ENCODE peak calls at places on chromosomes 3 and 15, in five cellular contexts. One of them, this sample, is unnamed.

GRCh38 chr3:51434746-51435323 is 43.8 kb downstream of the RBM15B start:
- DNase-seq in HepG2: peak
- DNase-seq in fibroblast of lung: peak
- DNase-seq in endothelial cell of umbilical vein: peak
- DNase-seq in K562: peak
- DNase-seq in this sample: peak

GRCh38 chr3:8457039-8457438 is 44.6 kb upstream of the LMCD1 start:
- DNase-seq in HepG2: no peak
- DNase-seq in fibroblast of lung: peak
- DNase-seq in endothelial cell of umbilical vein: no peak
- DNase-seq in K562: no peak
- DNase-seq in this sample: no peak

GRCh38 chr3:42340466-42340865 is 69.9 kb downstream of the LYZL4 start:
- DNase-seq in HepG2: no peak
- DNase-seq in fibroblast of lung: no peak
- DNase-seq in endothelial cell of umbilical vein: no peak
- DNase-seq in K562: no peak
- DNase-seq in this sample: no peak

GRCh38 chr15:81954158-81954783 is 91.5 kb downstream of the MEX3B start:
- DNase-seq in HepG2: no peak
- DNase-seq in fibroblast of lung: no peak
- DNase-seq in endothelial cell of umbilical vein: no peak
- DNase-seq in K562: no peak
- DNase-seq in this sample: no peak

GRCh38 chr3:149784064-149784704 is 8.2 kb downstream of the ANKUB1 start:
- DNase-seq in HepG2: no peak
- DNase-seq in fibroblast of lung: no peak
- DNase-seq in endothelial cell of umbilical vein: peak
- DNase-seq in K562: no peak
- DNase-seq in this sample: no peak

GRCh38 chr15:25439456-25439836 is 622 bp upstream of the UBE3A start:
- DNase-seq in HepG2: peak
- DNase-seq in fibroblast of lung: peak
- DNase-seq in endothelial cell of umbilical vein: no peak
- DNase-seq in K562: peak
- DNase-seq in this sample: peak

GRCh38 chr3:123939706-123940105 is 21.3 kb downstream of the CCDC14 start:
- DNase-seq in HepG2: no peak
- DNase-seq in fibroblast of lung: no peak
- DNase-seq in endothelial cell of umbilical vein: no peak
- DNase-seq in K562: no peak
- DNase-seq in this sample: no peak

GRCh38 chr3:97827741-97828471 is 6.1 kb downstream of the CRYBG3 start:
- DNase-seq in HepG2: no peak
- DNase-seq in fibroblast of lung: no peak
- DNase-seq in endothelial cell of umbilical vein: peak
- DNase-seq in K562: no peak
- DNase-seq in this sample: no peak

GRCh38 chr3:144033863-144034262 is 62.2 kb downstream of the DIPK2A start:
- DNase-seq in HepG2: no peak
- DNase-seq in fibroblast of lung: no peak
- DNase-seq in endothelial cell of umbilical vein: no peak
- DNase-seq in K562: no peak
- DNase-seq in this sample: no peak

GRCh38 chr3:169390310-169390731 is 273.2 kb downstream of the MECOM start:
- DNase-seq in HepG2: no peak
- DNase-seq in fibroblast of lung: no peak
- DNase-seq in endothelial cell of umbilical vein: peak
- DNase-seq in K562: no peak
- DNase-seq in this sample: peak

GRCh38 chr3:64844558-64844957 is 156.8 kb upstream of the ADAMTS9 start:
- DNase-seq in HepG2: no peak
- DNase-seq in fibroblast of lung: no peak
- DNase-seq in endothelial cell of umbilical vein: no peak
- DNase-seq in K562: no peak
- DNase-seq in this sample: no peak

GRCh38 chr15:88804257-88804656 is 1.0 kb downstream of the ACAN start:
- DNase-seq in HepG2: no peak
- DNase-seq in fibroblast of lung: no peak
- DNase-seq in endothelial cell of umbilical vein: no peak
- DNase-seq in K562: no peak
- DNase-seq in this sample: no peak

GRCh38 chr3:156037356-156037755 is 83.0 kb upstream of the KCNAB1 start:
- DNase-seq in HepG2: peak
- DNase-seq in fibroblast of lung: no peak
- DNase-seq in endothelial cell of umbilical vein: no peak
- DNase-seq in K562: no peak
- DNase-seq in this sample: no peak

GRCh38 chr15:42027521-42027920 is 6.7 kb upstream of the PLA2G4E start:
- DNase-seq in HepG2: no peak
- DNase-seq in fibroblast of lung: no peak
- DNase-seq in endothelial cell of umbilical vein: no peak
- DNase-seq in K562: no peak
- DNase-seq in this sample: no peak

GRCh38 chr15:61811952-61812351 is 248.3 kb downstream of the VPS13C start:
- DNase-seq in HepG2: no peak
- DNase-seq in fibroblast of lung: no peak
- DNase-seq in endothelial cell of umbilical vein: no peak
- DNase-seq in K562: no peak
- DNase-seq in this sample: no peak

GRCh38 chr15:88302373-88302772 is 45.8 kb upstream of the NTRK3 start:
- DNase-seq in HepG2: no peak
- DNase-seq in fibroblast of lung: no peak
- DNase-seq in endothelial cell of umbilical vein: no peak
- DNase-seq in K562: no peak
- DNase-seq in this sample: no peak

GRCh38 chr3:31035681-31036080 is 141.2 kb upstream of the GADL1 start:
- DNase-seq in HepG2: no peak
- DNase-seq in fibroblast of lung: no peak
- DNase-seq in endothelial cell of umbilical vein: no peak
- DNase-seq in K562: no peak
- DNase-seq in this sample: no peak

GRCh38 chr3:113194747-113195400 is 16.5 kb upstream of the BOC start:
- DNase-seq in HepG2: no peak
- DNase-seq in fibroblast of lung: no peak
- DNase-seq in endothelial cell of umbilical vein: no peak
- DNase-seq in K562: no peak
- DNase-seq in this sample: peak

GRCh38 chr3:33173103-33173502 is 45.5 kb downstream of the SUSD5 start:
- DNase-seq in HepG2: no peak
- DNase-seq in fibroblast of lung: no peak
- DNase-seq in endothelial cell of umbilical vein: no peak
- DNase-seq in K562: no peak
- DNase-seq in this sample: no peak

DNA sequence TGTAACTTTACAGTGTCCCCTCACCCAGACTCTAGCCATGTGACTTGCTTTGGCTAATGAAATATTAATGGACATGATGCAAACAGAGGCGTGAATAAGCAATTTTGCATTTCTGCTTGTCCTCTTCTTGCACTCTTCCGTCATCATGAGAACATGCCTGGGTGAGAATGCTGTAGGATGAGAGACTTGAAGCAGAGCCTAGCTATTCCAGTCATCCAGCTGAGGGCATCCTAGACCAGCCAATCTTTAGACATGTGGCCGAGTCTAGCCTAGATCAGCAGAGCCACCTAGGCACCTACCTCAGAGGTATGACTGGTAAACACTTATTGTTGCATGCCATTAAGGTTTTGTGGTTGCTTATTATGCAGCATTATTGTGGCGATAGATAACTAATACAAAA is 450.5 kb upstream of the AZI2 start:
- DNase-seq in HepG2: no peak
- DNase-seq in fibroblast of lung: no peak
- DNase-seq in endothelial cell of umbilical vein: no peak
- DNase-seq in K562: no peak
- DNase-seq in this sample: no peak
- TF ChIP-seq CTCF in HepG2: peak
- TF ChIP-seq CTCF in fibroblast of lung: no peak
- TF ChIP-seq CTCF in endothelial cell of umbilical vein: no peak
- TF ChIP-seq CTCF in K562: no peak
- TF ChIP-seq CTCF in this sample: no peak

DNA sequence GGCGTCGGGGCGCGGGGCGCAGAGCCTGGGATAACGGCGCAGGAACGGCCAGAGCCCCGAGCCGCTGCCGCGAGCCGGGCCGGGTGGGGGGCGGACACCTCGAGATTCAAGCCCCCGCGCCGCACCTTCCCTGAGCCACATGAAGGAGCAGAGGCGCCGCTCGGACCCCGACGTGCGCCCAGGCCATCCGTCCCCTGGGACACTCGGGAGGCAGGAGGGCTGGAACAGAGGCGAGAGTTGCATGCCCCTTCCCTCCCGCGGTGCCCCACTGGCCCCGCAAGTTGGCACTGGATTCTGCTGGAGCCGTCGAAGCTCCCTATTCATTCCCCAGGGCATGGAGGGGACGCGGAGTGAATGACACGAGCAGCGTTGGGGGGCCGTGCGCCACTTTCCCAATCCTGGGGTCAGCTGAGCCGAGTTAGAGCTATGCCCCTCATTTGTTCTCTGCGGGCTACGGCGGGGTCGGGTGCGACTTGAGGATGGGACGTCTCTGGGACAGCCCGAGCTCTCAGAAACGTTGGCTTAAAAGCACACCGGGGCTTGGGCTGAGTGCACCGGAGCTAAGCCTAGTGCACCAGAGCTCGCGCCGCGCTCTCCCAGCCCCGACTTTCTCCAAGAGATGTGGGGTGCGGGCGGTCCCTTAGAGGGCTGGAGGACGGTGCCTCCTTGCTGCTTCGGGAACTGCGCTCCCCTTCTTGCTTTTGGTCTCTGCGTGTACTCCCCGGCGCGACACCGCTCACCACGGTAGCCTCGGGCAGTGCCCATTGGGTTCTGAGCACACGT is 589 bp downstream of the SLC6A1 start:
- DNase-seq in HepG2: no peak
- DNase-seq in fibroblast of lung: no peak
- DNase-seq in endothelial cell of umbilical vein: no peak
- DNase-seq in K562: no peak
- DNase-seq in this sample: no peak
- TF ChIP-seq EZH2 in HepG2: no peak
- TF ChIP-seq EZH2 in fibroblast of lung: peak
- TF ChIP-seq EZH2 in endothelial cell of umbilical vein: peak
- TF ChIP-seq EZH2 in K562: no peak
- TF ChIP-seq EZH2 in this sample: peak

GRCh38 chr15:100106732-100107131 is 235.0 kb downstream of the ADAMTS17 start:
- DNase-seq in HepG2: no peak
- DNase-seq in fibroblast of lung: no peak
- DNase-seq in endothelial cell of umbilical vein: no peak
- DNase-seq in K562: no peak
- DNase-seq in this sample: no peak
- TF ChIP-seq CTCF in HepG2: no peak
- TF ChIP-seq CTCF in fibroblast of lung: no peak
- TF ChIP-seq CTCF in endothelial cell of umbilical vein: no peak
- TF ChIP-seq CTCF in K562: no peak
- TF ChIP-seq CTCF in this sample: no peak

GRCh38 chr3:3800076-3800448 is 831 bp downstream of the LRRN1 start:
- DNase-seq in HepG2: no peak
- DNase-seq in fibroblast of lung: no peak
- DNase-seq in endothelial cell of umbilical vein: no peak
- DNase-seq in K562: no peak
- DNase-seq in this sample: peak
- TF ChIP-seq EZH2 in HepG2: no peak
- TF ChIP-seq EZH2 in fibroblast of lung: no peak
- TF ChIP-seq EZH2 in endothelial cell of umbilical vein: no peak
- TF ChIP-seq EZH2 in K562: no peak
- TF ChIP-seq EZH2 in this sample: no peak

GRCh38 chr15:59185725-59186124 is 20.9 kb upstream of the LDHAL6B start:
- DNase-seq in HepG2: no peak
- DNase-seq in fibroblast of lung: no peak
- DNase-seq in endothelial cell of umbilical vein: no peak
- DNase-seq in K562: no peak
- DNase-seq in this sample: no peak
- TF ChIP-seq CTCF in HepG2: peak
- TF ChIP-seq CTCF in fibroblast of lung: peak
- TF ChIP-seq CTCF in endothelial cell of umbilical vein: no peak
- TF ChIP-seq CTCF in K562: peak
- TF ChIP-seq CTCF in this sample: no peak